ENCODE peak calls at places on chromosomes 5 and 9, in five cellular contexts. C is A172, Y is islet precursor cell, I is chondrocyte, P is HT1080. G is an unnamed sample.

GRCh38 chr9:36548454-36548853 is 24.2 kb upstream of the MELK start:
- DNase-seq in C (no peak), Y (peak; percentile 63), I (no peak), P (no peak), G (no peak)

GRCh38 chr9:19732570-19732969 is 56.3 kb downstream of the SLC24A2 start:
- DNase-seq in C (no peak), Y (no peak), I (no peak), P (no peak), G (no peak)

GRCh38 chr5:14696057-14696456 is 31.5 kb downstream of the OTULIN start:
- DNase-seq in C (no peak), Y (no peak), I (no peak), P (no peak), G (no peak)

GRCh38 chr5:80191991-80192398 is 63.9 kb downstream of the SERINC5 start:
- DNase-seq in C (no peak), Y (no peak), I (no peak), P (no peak), G (no peak)

GRCh38 chr5:82106207-82106606 is 134.4 kb downstream of the ATG10 start:
- DNase-seq in C (no peak), Y (no peak), I (no peak), P (no peak), G (peak; percentile 58)

GRCh38 chr9:137379761-137380161 is 43.2 kb downstream of the EXD3 start:
- DNase-seq in C (no peak), Y (no peak), I (no peak), P (no peak), G (no peak)

GRCh38 chr5:124628251-124628650 is 118.2 kb downstream of the ZNF608 start:
- DNase-seq in C (peak; percentile 38), Y (no peak), I (no peak), P (peak; percentile 21), G (no peak)

GRCh38 chr5:111384220-111384619 is 128.1 kb downstream of the STARD4 start:
- DNase-seq in C (peak; percentile 20), Y (no peak), I (no peak), P (peak; percentile 20), G (no peak)

GRCh38 chr5:112548246-112548982 is 129.3 kb upstream of the EPB41L4A start:
- DNase-seq in C (peak; percentile 90), Y (peak; percentile 63), I (no peak), P (peak; percentile 53), G (peak; percentile 25)

GRCh38 chr5:132853790-132854189 is 12.5 kb downstream of the GDF9 start:
- DNase-seq in C (no peak), Y (no peak), I (no peak), P (no peak), G (no peak)

GRCh38 chr5:36222620-36223019 is 19.1 kb downstream of the NADK2 start:
- DNase-seq in C (no peak), Y (no peak), I (no peak), P (no peak), G (no peak)